ENCODE peak calls at places on chromosomes 16 and 17, in seven cellular contexts. M is bronchial epithelial cell; V is fibroblast of lung; F is stimulated activated CD4-positive, alpha-beta T cell treated with anti-CD3 and anti-CD28 coated beads, Interleukin-15, amount 100 ng/mL, for 1 hour; Z is SIG-M5; G is NCI-H345; Y is sigmoid colon. D is an unnamed sample.
A peak's percentile ranks its signal among the peaks of the same experiment; 100 is the strongest.

GRCh38 chr16:21645261-21645721 is 7.1 kb downstream of the IGSF6 start:
- DNase-seq in G (no peak), Z (peak; percentile 28), F (peak; percentile 20), M (no peak), Y (no peak), V (peak; percentile 47), D (no peak)

GRCh38 chr16:70684146-70685060 is 1.4 kb downstream of the MTSS2 start:
- DNase-seq in M (no peak), Y (no peak), V (no peak), F (no peak), Z (no peak), G (no peak), D (no peak)

GRCh38 chr17:17503566-17504130 is 7.5 kb upstream of the RASD1 start:
- DNase-seq in Y (peak; percentile 55), V (no peak), Z (no peak), F (no peak), G (peak; percentile 20), M (no peak), D (no peak)

GRCh38 chr16:83458612-83459011 is 349.2 kb upstream of the HSBP1 start:
- DNase-seq in Y (no peak), V (peak; percentile 24), M (peak; percentile 65), Z (no peak), G (no peak), F (no peak), D (no peak)

GRCh38 chr17:61479493-61480413 is 27.5 kb downstream of the TBX4 start:
- DNase-seq in V (no peak), Y (peak; percentile 48), Z (no peak), G (no peak), M (no peak), F (no peak), D (no peak)

GRCh38 chr16:81632392-81633146 is 146.5 kb upstream of the PLCG2 start:
- DNase-seq in G (no peak), V (peak; percentile 89), Z (peak; percentile 8), Y (no peak), F (peak; percentile 47), M (peak; percentile 87), D (no peak)

GRCh38 chr17:63819131-63819530 is 8.1 kb upstream of the PSMC5 start:
- DNase-seq in F (no peak), V (no peak), Z (no peak), G (no peak), Y (no peak), M (no peak), D (no peak)

GRCh38 chr17:58189436-58190146 is 2.9 kb upstream of the EPX start:
- DNase-seq in Z (no peak), M (peak; percentile 84), Y (no peak), G (no peak), V (peak; percentile 74), F (no peak), D (no peak)

GRCh38 chr16:3948378-3948995 is 68.0 kb upstream of the CREBBP start:
- DNase-seq in F (no peak), G (no peak), V (no peak), Y (peak; percentile 8), Z (no peak), M (peak; percentile 52), D (no peak)

GRCh38 chr17:73798111-73798748 is 154.0 kb upstream of the SDK2 start:
- DNase-seq in Y (no peak), G (no peak), F (no peak), V (peak; percentile 100), Z (no peak), M (peak; percentile 87), D (no peak)

GRCh38 chr16:29730649-29731048 is 15.1 kb downstream of the C16orf54 start:
- DNase-seq in G (no peak), M (no peak), Y (no peak), F (no peak), V (no peak), Z (no peak), D (no peak)

GRCh38 chr17:1989135-1989534 is 36.0 kb downstream of the RTN4RL1 start:
- DNase-seq in M (peak; percentile 98), Y (peak; percentile 80), Z (no peak), F (no peak), V (peak; percentile 89), G (no peak), D (no peak)

GRCh38 chr16:69260506-69260905 is 50.6 kb upstream of the VPS4A start:
- DNase-seq in G (no peak), F (no peak), Y (no peak), Z (no peak), V (no peak), M (no peak), D (no peak)

GRCh38 chr16:74264806-74265205 is 31.8 kb upstream of the PSMD7 start:
- DNase-seq in M (no peak), G (no peak), V (no peak), Z (no peak), F (no peak), Y (no peak), D (no peak)

GRCh38 chr16:22092143-22092933 is at the start of gene VWA3A:
- DNase-seq in M (peak; percentile 17), V (peak; percentile 58), F (no peak), Z (no peak), Y (no peak), G (peak; percentile 3), D (no peak)

GRCh38 chr17:50977487-50978159 is 111.5 kb upstream of the TOB1 start:
- DNase-seq in M (no peak), Y (no peak), Z (no peak), V (no peak), F (no peak), G (no peak), D (no peak)

GRCh38 chr16:6160871-6161270 is 1063.3 kb upstream of the EEF2KMT start:
- DNase-seq in F (no peak), Z (no peak), Y (no peak), V (no peak), G (no peak), M (no peak), D (no peak)

GRCh38 chr17:77445030-77445907 is 304.5 kb downstream of the SEC14L1 start:
- DNase-seq in F (peak; percentile 62), M (no peak), Z (no peak), V (peak; percentile 91), G (no peak), Y (peak; percentile 91), D (no peak)

GRCh38 chr16:7344806-7345416 is 12.3 kb downstream of the RBFOX1 start:
- DNase-seq in F (no peak), Y (no peak), G (no peak), V (no peak), M (no peak), Z (no peak), D (no peak)

GRCh38 chr17:82815354-82815753 is 24.5 kb downstream of the ZNF750 start:
- DNase-seq in V (no peak), Y (no peak), Z (no peak), F (no peak), M (no peak), G (no peak), D (no peak)

GRCh38 chr17:37050905-37051304 is 102.2 kb downstream of the AATF start:
- DNase-seq in M (peak; percentile 37), F (no peak), G (no peak), V (no peak), Y (no peak), Z (no peak), D (no peak)

GRCh38 chr16:80938035-80938927 is 68.4 kb downstream of the CMC2 start:
- DNase-seq in F (no peak), V (peak; percentile 94), M (peak; percentile 77), Z (no peak), G (no peak), Y (peak; percentile 88), D (peak; percentile 51)

GRCh38 chr17:9594065-9594464 is 17.6 kb downstream of the CFAP52 start:
- DNase-seq in Y (no peak), G (no peak), F (no peak), V (no peak), Z (no peak), M (no peak), D (no peak)